ENCODE peak calls at places on chromosomes 5 and 9, in nine cellular contexts. Q is astrocyte; V is M059J; X is HT1080; E is lower leg skin; W is ACHN; J is stimulated activated CD8-positive, alpha-beta memory T cell treated with anti-CD3 and anti-CD28 coated beads, Interleukin-15, amount 100 ng/mL, for 1 hour; C is CD8-positive, alpha-beta memory T cell; O is HEK293T. N is an unnamed sample.

GRCh38 chr5:59081693-59082092 is 498.8 kb downstream of the RAB3C start:
- DNase-seq in Q (no peak), V (no peak), X (no peak), E (no peak), W (no peak), J (no peak), C (no peak), O (no peak), N (no peak)

GRCh38 chr9:121744002-121744686 is 92.7 kb downstream of the DAB2IP start:
- DNase-seq in Q (peak), V (peak), X (peak), E (no peak), W (peak), J (no peak), C (peak), O (peak), N (no peak)

GRCh38 chr9:14210428-14210827 is 103.5 kb downstream of the NFIB start:
- DNase-seq in Q (no peak), V (no peak), X (no peak), E (no peak), W (no peak), J (no peak), C (no peak), O (no peak), N (no peak)

GRCh38 chr5:180718810-180719453 is 20.9 kb downstream of the OR2Y1 start:
- DNase-seq in Q (peak), V (peak), X (peak), E (no peak), W (peak), J (peak), C (peak), O (peak), N (no peak)

GRCh38 chr9:79902937-79903600 is 331.3 kb downstream of the TLE4 start:
- DNase-seq in Q (peak), V (peak), X (no peak), E (no peak), W (no peak), J (no peak), C (no peak), O (no peak), N (no peak)

GRCh38 chr9:16708638-16709435 is 161.6 kb downstream of the BNC2 start:
- DNase-seq in Q (peak), V (peak), X (no peak), E (no peak), W (no peak), J (no peak), C (no peak), O (no peak), N (no peak)

GRCh38 chr5:65203746-65204145 is 278.0 kb downstream of the ADAMTS6 start:
- DNase-seq in Q (peak), V (peak), X (peak), E (no peak), W (peak), J (no peak), C (no peak), O (no peak), N (no peak)

GRCh38 chr5:122515709-122516431 is 203.8 kb downstream of the SNCAIP start:
- DNase-seq in Q (peak), V (peak), X (peak), E (no peak), W (peak), J (no peak), C (no peak), O (peak), N (no peak)

GRCh38 chr5:169803077-169803981 is 166.3 kb downstream of the DOCK2 start:
- DNase-seq in Q (peak), V (peak), X (peak), E (no peak), W (no peak), J (no peak), C (no peak), O (no peak), N (no peak)

N was measured in thoracic aorta.